ENCODE peak calls at places on chromosome 10, in seven cellular contexts. G is uterus, D is AG04450, R is Panc1, H is psoas muscle, L is fibroblast of lung, J is lower lobe of right lung. F is an unnamed sample.

GRCh38 chr10:20855398-20856038 is 41.6 kb downstream of the NEBL start:
- DNase-seq in R (no peak), D (peak; percentile 1), G (no peak), J (no peak), L (peak; percentile 29), H (no peak), F (no peak)

GRCh38 chr10:70578371-70578947 is 24.1 kb downstream of the PRF1 start:
- DNase-seq in L (peak; percentile 99), R (no peak), J (no peak), G (no peak), H (no peak), D (peak; percentile 45), F (no peak)

GRCh38 chr10:91891285-91892001 is 17.8 kb downstream of the FGFBP3 start:
- DNase-seq in G (no peak), H (no peak), J (no peak), L (peak; percentile 34), D (no peak), R (peak; percentile 95), F (no peak)

GRCh38 chr10:49558194-49558593 is 19.3 kb upstream of the ERCC6 start:
- DNase-seq in L (peak; percentile 21), R (no peak), G (no peak), J (no peak), H (no peak), D (no peak), F (no peak)

GRCh38 chr10:71729023-71729649 is 9.6 kb upstream of the C10orf105 start:
- DNase-seq in G (no peak), D (no peak), R (no peak), L (no peak), H (no peak), J (peak; percentile 73), F (no peak)

GRCh38 chr10:78904196-78904595 is 164.6 kb upstream of the ZMIZ1 start:
- DNase-seq in J (no peak), R (no peak), D (no peak), G (peak; percentile 9), H (no peak), L (no peak), F (no peak)

GRCh38 chr10:88064608-88065383 is 201.4 kb downstream of the PTEN start:
- DNase-seq in R (no peak), G (peak; percentile 82), J (peak; percentile 63), D (peak; percentile 53), H (peak; percentile 74), L (peak; percentile 25), F (no peak)

GRCh38 chr10:132925614-132926013 is 16.8 kb downstream of the CFAP46 start:
- DNase-seq in R (no peak), G (no peak), H (no peak), J (peak; percentile 30), L (no peak), D (no peak), F (no peak)

DNA sequence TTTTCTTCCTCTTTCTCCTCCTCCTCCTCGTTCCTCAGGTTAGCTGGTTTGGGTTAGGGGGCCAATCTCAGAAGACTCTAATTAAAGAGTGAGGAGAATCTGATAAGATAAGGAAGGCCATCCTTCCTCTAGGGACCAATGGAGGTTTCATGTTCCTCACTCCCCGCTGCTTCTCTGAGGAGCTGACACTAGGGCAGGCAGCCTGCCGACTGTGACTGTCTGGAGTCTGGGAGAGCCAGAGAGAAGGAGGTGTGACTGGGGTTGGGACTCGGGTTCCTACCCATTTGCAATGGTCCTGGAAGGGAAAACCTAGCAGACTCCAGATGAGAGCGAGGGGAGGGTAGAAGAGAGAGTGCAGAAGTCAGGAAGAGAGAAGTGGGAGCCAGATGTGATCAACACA is 15.3 kb downstream of the PAX2 start:
- DNase-seq in J (no peak), L (no peak), G (no peak), R (no peak), H (no peak), D (no peak), F (no peak)
- H3K27me3 ChIP-seq in J (peaks cover 56% of the 10 kb centered on the region), L (peaks cover 34% of the 10 kb centered on the region), G (no peaks in the 10 kb centered on the region), R (no peaks in the 10 kb centered on the region), H (peaks cover 73% of the 10 kb centered on the region), D (peaks cover 48% of the 10 kb centered on the region), F (peaks cover 33% of the 10 kb centered on the region)

GRCh38 chr10:69145864-69146263 is 21.9 kb downstream of the VPS26A start:
- DNase-seq in G (no peak), H (no peak), R (no peak), L (no peak), D (no peak), J (no peak), F (no peak)

GRCh38 chr10:69139961-69140360 is 16.0 kb downstream of the VPS26A start:
- DNase-seq in H (no peak), G (no peak), R (no peak), L (no peak), J (no peak), D (no peak), F (no peak)

GRCh38 chr10:69145329-69145728 is 21.4 kb downstream of the VPS26A start:
- DNase-seq in L (no peak), G (no peak), D (no peak), J (no peak), R (no peak), H (no peak), F (no peak)

GRCh38 chr10:69141304-69141703 is 17.3 kb downstream of the VPS26A start:
- DNase-seq in R (no peak), G (no peak), J (no peak), D (no peak), H (no peak), L (no peak), F (no peak)

GRCh38 chr10:69142983-69143382 is 19.0 kb downstream of the VPS26A start:
- DNase-seq in L (no peak), D (no peak), G (no peak), H (no peak), J (no peak), R (no peak), F (no peak)
- H3K4me3 ChIP-seq in L (no peak overlapping the region), D (no peak overlapping the region), G (no peak overlapping the region), H (no peak overlapping the region), J (no peak overlapping the region), R (no peak overlapping the region), F (no peak overlapping the region)

DNA sequence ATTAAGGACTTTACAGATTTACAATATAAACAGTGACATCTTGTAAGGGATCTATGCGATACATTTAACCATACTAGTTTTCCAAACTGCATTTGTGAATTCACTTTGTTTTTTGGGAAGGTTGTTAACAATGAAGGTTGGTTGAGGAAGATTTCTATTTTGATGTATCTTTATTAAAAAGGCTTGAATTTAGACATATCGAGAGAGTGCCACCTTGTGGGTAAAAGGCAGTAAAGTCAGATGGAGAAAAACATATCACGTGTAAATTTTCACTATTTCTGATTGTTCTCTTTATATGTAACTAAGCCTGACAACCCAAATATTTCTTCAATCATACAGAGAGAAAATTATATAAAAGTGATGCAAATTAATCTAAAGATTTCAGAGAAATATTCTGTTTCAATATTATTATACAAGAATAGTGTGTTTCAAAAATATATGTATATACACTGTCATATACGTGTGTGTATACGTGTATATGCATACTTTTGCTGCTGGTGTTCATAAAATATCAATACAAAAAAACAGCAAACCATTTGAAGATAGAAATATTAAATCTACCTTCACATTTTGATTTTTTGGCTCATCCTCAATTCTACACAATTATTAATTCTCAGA is 988.6 kb downstream of the SORCS1 start:
- DNase-seq in L (peak; percentile 12), J (no peak), H (no peak), R (peak; percentile 7), G (no peak), D (no peak), F (no peak)
- TF ChIP-seq CTCF in L (no peak), J (peak; percentile 21), H (peak; percentile 11), R (peak; percentile 64), G (peak; percentile 23), D (peak; percentile 44), F (peak; percentile 49)

GRCh38 chr10:123144697-123145541 is 3.0 kb upstream of the HMX2 start:
- DNase-seq in J (no peak), G (no peak), H (no peak), D (no peak), L (no peak), R (no peak), F (no peak)
- H3K27me3 ChIP-seq in J (peaks cover 100% of the 10 kb centered on the region), G (peaks cover 35% of the 10 kb centered on the region), H (peaks cover 100% of the 10 kb centered on the region), D (peaks cover 98% of the 10 kb centered on the region), L (peaks cover 92% of the 10 kb centered on the region), R (no peaks in the 10 kb centered on the region), F (peaks cover 84% of the 10 kb centered on the region)

GRCh38 chr10:13000431-13000830 is 1.1 kb downstream of the CCDC3 start:
- DNase-seq in G (no peak), L (no peak), R (no peak), H (no peak), D (no peak), J (no peak), F (no peak)
- H3K4me3 ChIP-seq in G (peak overlapping the region; percentile 32), L (no peak overlapping the region), R (no peak overlapping the region), H (peak overlapping the region; percentile 52), D (no peak overlapping the region), J (peak overlapping the region; percentile 50), F (no peak overlapping the region)

GRCh38 chr10:43322769-43323168 is 48.7 kb upstream of the FXYD4 start:
- DNase-seq in J (peak; percentile 94), L (peak; percentile 73), H (peak; percentile 86), G (peak; percentile 84), R (no peak), D (no peak), F (no peak)
- TF ChIP-seq CTCF in J (no peak), L (no peak), H (no peak), G (no peak), R (no peak), D (no peak), F (no peak)